ENCODE peak calls at places on chromosomes 11 and 22, in eight cellular contexts. P, Z, O, U, A, V, T and H are unnamed samples.

GRCh38 chr22:20571531-20572007 is 64.2 kb downstream of the MED15 start:
- DNase-seq in T (peak), U (no peak), Z (no peak), V (no peak), P (no peak), A (no peak), O (peak), H (no peak)

GRCh38 chr11:75311858-75312288 is 39.6 kb downstream of the ARRB1 start:
- DNase-seq in A (peak), P (no peak), U (no peak), T (no peak), V (peak), Z (peak), O (no peak), H (peak)

GRCh38 chr11:64844330-64845124 is at the start of gene CDC42BPG:
- DNase-seq in A (no peak), Z (no peak), U (no peak), P (peak), T (peak), O (no peak), V (peak), H (no peak)

GRCh38 chr22:38973289-38974169 is 8.6 kb upstream of the APOBEC3B start:
- DNase-seq in T (peak), U (peak), O (peak), V (peak), P (no peak), A (no peak), Z (no peak), H (no peak)

GRCh38 chr11:13256216-13256615 is 21.4 kb upstream of the BMAL1 start:
- DNase-seq in V (no peak), Z (no peak), O (no peak), T (no peak), A (no peak), P (no peak), U (no peak), H (no peak)

GRCh38 chr11:98625526-98625925 is 395.2 kb upstream of the CNTN5 start:
- DNase-seq in U (no peak), T (no peak), Z (no peak), P (no peak), A (no peak), V (no peak), O (no peak), H (no peak)

GRCh38 chr11:100329352-100329751 is 357.7 kb upstream of the ARHGAP42 start:
- DNase-seq in U (no peak), P (no peak), V (no peak), Z (peak), T (no peak), O (no peak), A (no peak), H (no peak)

GRCh38 chr22:26053737-26054316 is 115.4 kb upstream of the SEZ6L start:
- DNase-seq in Z (no peak), T (no peak), A (no peak), U (no peak), P (no peak), O (no peak), V (no peak), H (no peak)

GRCh38 chr11:131253885-131254204 is 116.6 kb upstream of the NTM start:
- DNase-seq in Z (no peak), V (peak), T (no peak), P (no peak), U (no peak), O (no peak), A (no peak), H (no peak)

GRCh38 chr11:85889676-85890579 is 34.7 kb downstream of the CCDC83 start:
- DNase-seq in T (no peak), A (no peak), Z (peak), V (no peak), U (no peak), P (no peak), O (no peak), H (no peak)

GRCh38 chr11:1275021-1275420 is 34.4 kb downstream of the TOLLIP start:
- DNase-seq in O (no peak), Z (no peak), V (no peak), T (no peak), A (no peak), P (no peak), U (no peak), H (no peak)

GRCh38 chr11:1669546-1670218 is 27.3 kb upstream of the KRTAP5-6 start:
- DNase-seq in Z (no peak), V (peak), T (no peak), A (peak), U (no peak), P (peak), O (no peak), H (no peak)

GRCh38 chr11:116422976-116423375 is 349.8 kb downstream of the BUD13 start:
- DNase-seq in O (no peak), U (no peak), A (peak), V (no peak), T (no peak), Z (no peak), P (no peak), H (no peak)

GRCh38 chr11:2644844-2645778 is 54.7 kb downstream of the KCNQ1OT1 start:
- DNase-seq in A (no peak), T (no peak), P (no peak), Z (no peak), V (no peak), U (no peak), O (no peak), H (no peak)

GRCh38 chr11:47980093-47980906 is at the start of gene PTPRJ:
- DNase-seq in P (peak), A (peak), Z (no peak), V (peak), O (peak), U (peak), T (peak), H (no peak)

GRCh38 chr11:112364962-112365481 is 104.4 kb upstream of the PLET1 start:
- DNase-seq in T (no peak), V (no peak), U (no peak), P (no peak), A (no peak), O (no peak), Z (peak), H (no peak)

GRCh38 chr11:115409691-115410220 is 94.5 kb downstream of the CADM1 start:
- DNase-seq in T (no peak), Z (no peak), V (peak), P (no peak), A (no peak), O (no peak), U (no peak), H (no peak)

GRCh38 chr11:2194877-2195755 is 23.5 kb upstream of the TH start:
- DNase-seq in U (no peak), P (no peak), T (peak), O (peak), Z (no peak), V (no peak), A (no peak), H (no peak)

GRCh38 chr11:61004037-61004641 is 32.7 kb downstream of the CD6 start:
- DNase-seq in Z (no peak), O (no peak), T (peak), V (no peak), P (no peak), U (no peak), A (peak), H (no peak)

GRCh38 chr22:22569218-22569617 is 10.2 kb upstream of the PRAME start:
- DNase-seq in Z (no peak), V (no peak), P (no peak), U (no peak), A (no peak), O (no peak), T (no peak), H (no peak)

GRCh38 chr11:65314501-65315203 is at the start of gene CDC42EP2:
- DNase-seq in P (peak), U (peak), A (peak), Z (peak), V (peak), T (peak), O (peak), H (peak)

GRCh38 chr22:49917997-49918910 is at the start of the genes ALG12 and CRELD2:
- DNase-seq in U (peak), P (peak), A (peak), T (peak), O (peak), Z (peak), V (peak), H (peak)

GRCh38 chr11:9691865-9692264 is 28.0 kb downstream of the SWAP70 start:
- DNase-seq in V (no peak), O (no peak), A (no peak), Z (peak), T (no peak), U (no peak), P (no peak), H (no peak)

GRCh38 chr22:27797793-27798525 is 3.6 kb downstream of the MN1 start:
- DNase-seq in O (no peak), V (peak), T (no peak), U (no peak), P (no peak), Z (no peak), A (no peak), H (no peak)

GRCh38 chr11:108912587-108912986 is 247.7 kb downstream of the DDX10 start:
- DNase-seq in V (no peak), O (no peak), T (no peak), U (no peak), P (no peak), Z (no peak), A (no peak), H (no peak)

GRCh38 chr11:95924414-95924760 is 480 bp upstream of the MTMR2 start:
- DNase-seq in A (no peak), P (no peak), Z (peak), V (no peak), T (no peak), O (no peak), U (no peak), H (no peak)

GRCh38 chr11:120839846-120840402 is 184.0 kb upstream of the TBCEL start:
- DNase-seq in V (no peak), Z (no peak), A (no peak), U (no peak), T (no peak), P (no peak), O (no peak), H (no peak)

GRCh38 chr11:12321217-12321937 is 56.0 kb upstream of the PARVA start:
- DNase-seq in T (no peak), P (no peak), O (no peak), A (no peak), Z (no peak), V (no peak), U (no peak), H (no peak)

GRCh38 chr22:21738966-21739365 is 3.4 kb upstream of the YPEL1 start:
- DNase-seq in O (no peak), T (no peak), P (no peak), U (no peak), Z (no peak), A (no peak), V (no peak), H (no peak)

GRCh38 chr11:122632178-122632824 is 23.2 kb upstream of the UBASH3B start:
- DNase-seq in P (no peak), V (no peak), U (no peak), T (no peak), Z (no peak), A (no peak), O (no peak), H (no peak)